ENCODE peak calls at places on chromosomes 12 and 14, in seven cellular contexts. Y, X, W, I, U, V and J are unnamed samples.

GRCh38 chr12:42468853-42469252 is 120.7 kb downstream of the PRICKLE1 start:
- DNase-seq in X (no peak), U (no peak), Y (no peak), I (no peak), W (no peak), V (no peak), J (no peak)

GRCh38 chr12:19388131-19388549 is 51.2 kb upstream of the AEBP2 start:
- DNase-seq in U (no peak), W (peak), V (no peak), I (no peak), X (no peak), Y (no peak), J (no peak)

GRCh38 chr14:67411820-67412421 is at the start of gene PLEK2:
- DNase-seq in V (peak), I (no peak), W (no peak), Y (peak), X (no peak), U (no peak), J (no peak)

GRCh38 chr12:16670456-16671050 is 64.6 kb upstream of the LMO3 start:
- DNase-seq in X (no peak), V (no peak), Y (no peak), W (peak), U (no peak), I (no peak), J (no peak)

GRCh38 chr14:69091695-69092094 is 61.2 kb downstream of the DCAF5 start:
- DNase-seq in U (no peak), W (no peak), V (no peak), Y (no peak), I (no peak), X (no peak), J (no peak)

GRCh38 chr12:30687265-30687986 is 8.2 kb downstream of the IPO8 start:
- DNase-seq in X (peak), I (no peak), W (peak), U (no peak), Y (peak), V (no peak), J (no peak)

GRCh38 chr12:88625316-88625715 is 45.0 kb upstream of the KITLG start:
- DNase-seq in Y (no peak), W (no peak), I (no peak), X (no peak), V (no peak), U (no peak), J (no peak)

GRCh38 chr12:79326225-79326624 is 364.5 kb downstream of the PAWR start:
- DNase-seq in W (no peak), V (no peak), Y (no peak), U (no peak), X (no peak), I (no peak), J (no peak)

GRCh38 chr12:21881950-21882349 is 59.3 kb downstream of the ABCC9 start:
- DNase-seq in Y (no peak), X (no peak), U (no peak), I (no peak), V (no peak), W (no peak), J (no peak)

GRCh38 chr14:69685716-69686115 is 74.3 kb downstream of the SUSD6 start:
- DNase-seq in I (no peak), U (no peak), Y (no peak), V (no peak), W (peak), X (peak), J (no peak)

GRCh38 chr12:102676812-102677211 is 196.4 kb upstream of the IGF1 start:
- DNase-seq in I (no peak), W (no peak), U (no peak), V (no peak), Y (no peak), X (no peak), J (no peak)

GRCh38 chr14:73262427-73263183 is 25.3 kb downstream of the PAPLN start:
- DNase-seq in Y (no peak), W (no peak), X (no peak), V (peak), U (no peak), I (no peak), J (no peak)

GRCh38 chr14:63421226-63421625 is 102.5 kb upstream of the GPHB5 start:
- DNase-seq in V (peak), X (no peak), U (no peak), Y (no peak), I (no peak), W (no peak), J (no peak)

GRCh38 chr12:101415228-101415627 is 7.7 kb upstream of the ARL1 start:
- DNase-seq in V (no peak), U (no peak), X (no peak), W (no peak), I (no peak), Y (no peak), J (no peak)

GRCh38 chr14:30291216-30291615 is 267.7 kb upstream of the G2E3 start:
- DNase-seq in V (no peak), U (no peak), I (no peak), W (peak), X (no peak), Y (no peak), J (no peak)

GRCh38 chr14:101965796-101966718 is 1.7 kb downstream of the DYNC1H1 start:
- DNase-seq in W (no peak), Y (peak), V (no peak), I (no peak), U (no peak), X (no peak), J (no peak)

GRCh38 chr14:99971929-99972747 is 93.1 kb upstream of the EVL start:
- DNase-seq in I (peak), U (no peak), Y (no peak), X (no peak), V (peak), W (peak), J (no peak)

GRCh38 chr14:24911324-24912095 is 138.4 kb downstream of the STXBP6 start:
- DNase-seq in V (no peak), Y (peak), I (no peak), W (peak), X (no peak), U (no peak), J (peak)

GRCh38 chr14:24058951-24059475 is 7.2 kb downstream of the CARMIL3 start:
- DNase-seq in V (peak), Y (no peak), U (no peak), I (no peak), W (no peak), X (no peak), J (no peak)

GRCh38 chr12:104740668-104741067 is 217.4 kb downstream of the SLC41A2 start:
- DNase-seq in I (no peak), U (no peak), X (no peak), Y (no peak), V (no peak), W (no peak), J (peak)

GRCh38 chr12:4401108-4401507 is 21.6 kb upstream of the FGF23 start:
- DNase-seq in W (no peak), V (no peak), X (no peak), I (no peak), U (no peak), Y (no peak), J (no peak)

GRCh38 chr14:88792572-88793258 is at the start of gene EML5:
- DNase-seq in W (peak), I (peak), Y (peak), X (peak), U (peak), V (peak), J (no peak)

GRCh38 chr14:88790501-88791251 is 2.1 kb downstream of the EML5 start:
- DNase-seq in W (no peak), X (no peak), V (peak), U (no peak), Y (no peak), I (no peak), J (no peak)

GRCh38 chr14:88791629-88792571 is 853 bp downstream of the EML5 start:
- DNase-seq in W (no peak), V (peak), I (peak), X (no peak), U (no peak), Y (peak), J (no peak)

GRCh38 chr14:88791252-88791621 is 1.5 kb downstream of the EML5 start:
- DNase-seq in U (no peak), X (no peak), V (no peak), I (no peak), Y (no peak), W (no peak), J (no peak)

DNA sequence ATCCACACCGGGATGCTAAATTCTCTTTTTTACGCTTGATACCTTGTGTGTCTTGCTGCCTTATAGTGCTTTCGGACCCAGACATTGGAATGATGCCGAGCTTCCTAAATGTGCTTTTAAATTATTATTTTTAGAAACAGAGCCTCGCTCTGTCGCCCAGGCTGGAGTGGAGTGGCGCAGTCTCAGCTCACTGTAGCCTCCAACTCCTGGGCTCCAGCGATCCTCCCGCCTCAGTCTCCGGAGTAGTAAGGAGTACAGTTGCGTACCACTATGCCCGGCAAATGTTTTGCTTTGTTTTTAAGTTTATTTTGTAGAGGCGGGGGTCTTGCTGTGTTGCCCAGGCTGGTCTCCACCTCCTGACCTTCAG is 489 bp upstream of the EML5 start:
- DNase-seq in I (no peak), X (no peak), V (no peak), W (no peak), Y (no peak), U (no peak), J (no peak)
- TF ChIP-seq RFX5 in I (no peak), X (no peak), V (no peak), W (no peak), Y (no peak), U (no peak), J (no peak)

GRCh38 chr12:46555379-46555778 is 182.8 kb upstream of the SLC38A2 start:
- DNase-seq in V (peak), U (no peak), Y (no peak), I (no peak), W (peak), X (no peak), J (no peak)
- TF ChIP-seq RFX5 in V (no peak), U (no peak), Y (no peak), I (no peak), W (no peak), X (no peak), J (no peak)

GRCh38 chr12:543114-543451 is 83.3 kb downstream of the B4GALNT3 start:
- DNase-seq in W (no peak), I (no peak), U (no peak), Y (no peak), X (no peak), V (no peak), J (no peak)

GRCh38 chr12:544142-544541 is 84.4 kb downstream of the B4GALNT3 start:
- DNase-seq in X (no peak), I (no peak), U (no peak), W (no peak), Y (no peak), V (no peak), J (no peak)

GRCh38 chr12:541676-542289 is 82.0 kb downstream of the B4GALNT3 start:
- DNase-seq in V (peak), X (no peak), W (no peak), Y (no peak), I (no peak), U (no peak), J (no peak)

GRCh38 chr12:544941-545635 is 85.3 kb downstream of the B4GALNT3 start:
- DNase-seq in U (no peak), V (no peak), W (no peak), I (no peak), X (no peak), Y (no peak), J (no peak)

DNA sequence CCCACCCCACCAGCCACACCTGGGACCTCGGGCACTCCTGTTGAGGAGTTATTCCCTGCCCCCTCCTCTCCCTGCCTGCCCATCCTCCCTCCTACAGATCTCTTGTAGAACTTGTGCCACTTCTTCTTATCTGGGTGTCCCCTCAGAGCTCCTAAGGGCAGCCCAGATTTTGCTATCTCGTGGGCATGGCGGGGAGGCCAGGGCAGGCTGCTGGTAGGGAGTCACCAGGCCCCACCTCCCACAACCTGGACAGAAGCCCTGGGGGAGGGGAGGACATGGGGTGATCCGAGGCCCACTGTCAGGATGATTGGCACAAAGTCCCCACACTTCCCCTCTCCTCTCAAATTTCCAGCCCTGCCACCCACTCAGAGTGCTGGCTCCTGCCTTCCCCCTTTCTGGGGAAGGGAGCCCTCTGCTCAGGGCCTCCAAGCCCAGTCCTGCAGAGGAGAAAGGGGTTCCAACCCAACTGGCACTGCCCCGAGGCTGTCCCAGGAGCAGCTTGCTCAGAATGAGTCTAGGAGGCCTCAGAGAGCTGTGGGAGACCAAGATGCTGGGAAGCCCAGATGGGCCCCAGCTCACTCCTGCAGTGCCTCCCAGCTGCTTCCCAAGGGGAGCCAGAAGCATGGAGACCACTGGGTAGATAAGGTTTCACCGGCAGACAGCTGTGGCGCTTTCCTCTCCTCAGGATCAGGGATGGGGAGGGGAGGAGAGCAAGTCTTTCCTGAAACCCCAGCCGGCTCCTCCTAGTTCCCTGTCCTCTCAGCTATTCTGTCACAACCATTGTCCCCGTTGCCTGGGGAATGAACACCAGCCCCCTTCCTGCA is 82.8 kb downstream of the B4GALNT3 start:
- DNase-seq in U (no peak), I (no peak), X (no peak), Y (no peak), W (no peak), V (no peak), J (no peak)
- TF ChIP-seq RFX5 in U (no peak), I (no peak), X (no peak), Y (no peak), W (no peak), V (no peak), J (no peak)

GRCh38 chr12:27119797-27120196 is 37.4 kb upstream of the C12orf71 start:
- DNase-seq in Y (no peak), W (no peak), I (no peak), U (peak), X (no peak), V (no peak), J (no peak)

GRCh38 chr12:27123642-27124041 is 41.3 kb upstream of the C12orf71 start:
- DNase-seq in X (peak), I (peak), W (no peak), V (peak), U (no peak), Y (peak), J (no peak)
- TF ChIP-seq RFX5 in X (no peak), I (no peak), W (no peak), V (no peak), U (no peak), Y (no peak), J (no peak)

DNA sequence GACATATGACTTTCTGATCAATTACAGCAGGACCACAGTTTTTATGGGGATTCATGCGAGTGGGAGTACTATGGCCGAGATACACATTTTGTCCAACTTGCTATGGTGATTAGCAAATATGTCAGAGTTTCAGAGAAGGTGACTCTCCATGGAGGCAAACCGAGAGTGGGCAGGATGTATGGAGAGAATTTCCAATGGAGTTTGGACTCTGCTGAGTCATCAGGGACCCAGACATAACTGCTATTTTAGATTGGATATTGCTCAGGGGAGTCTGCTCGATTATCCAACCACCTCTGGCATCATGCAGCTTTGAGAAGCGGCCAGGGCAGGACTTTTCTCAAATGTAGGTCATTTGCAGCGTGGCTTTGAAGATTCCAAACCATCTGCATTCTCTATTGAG is 9.5 kb upstream of the GSG1 start:
- DNase-seq in X (no peak), Y (no peak), I (no peak), V (no peak), U (no peak), W (no peak), J (no peak)
- TF ChIP-seq RFX5 in X (no peak), Y (no peak), I (no peak), V (no peak), U (no peak), W (no peak), J (no peak)